ENCODE peak calls at places on chromosomes 11 and 22, in four cellular contexts. L is OCI-LY7, C is ovary, X is transverse colon. E is an unnamed sample. For H3K4me1, the result is how much of the 10 kb centered on the place peaks cover.

GRCh38 chr22:24471570-24471969 is 23.6 kb upstream of the UPB1 start:
- DNase-seq in X (no peak), L (no peak), C (peak), E (no peak)

GRCh38 chr11:62710001-62710345 is 2.5 kb downstream of the GNG3 start:
- DNase-seq in X (no peak), L (no peak), C (no peak), E (no peak)

GRCh38 chr11:8362899-8363298 is 99.2 kb upstream of the LMO1 start:
- DNase-seq in C (no peak), X (no peak), L (no peak), E (no peak)

GRCh38 chr11:77082838-77083552 is 16.2 kb downstream of the CAPN5 start:
- DNase-seq in L (no peak), C (peak), X (peak), E (no peak)

GRCh38 chr11:1074244-1075221 is at the start of gene MUC2:
- DNase-seq in L (no peak), C (peak), X (peak), E (no peak)

GRCh38 chr11:8720868-8721739 is 38.5 kb downstream of the RPL27A start:
- DNase-seq in C (no peak), L (no peak), X (peak), E (peak)

GRCh38 chr11:115389790-115390189 is 114.4 kb downstream of the CADM1 start:
- DNase-seq in L (no peak), C (no peak), X (no peak), E (no peak)

GRCh38 chr11:118126082-118126838 is 26.4 kb downstream of the SCN4B start:
- DNase-seq in X (no peak), C (no peak), L (no peak), E (no peak)

GRCh38 chr11:120034881-120035620 is 102.9 kb downstream of the TRIM29 start:
- DNase-seq in X (no peak), L (no peak), C (no peak), E (no peak)

GRCh38 chr11:45926001-45926401 is 3.5 kb downstream of the LARGE2 start:
- DNase-seq in L (no peak), X (peak), C (peak), E (no peak)

GRCh38 chr11:119685073-119685746 is 43.8 kb downstream of the NECTIN1 start:
- DNase-seq in L (no peak), X (no peak), C (no peak), E (no peak)

GRCh38 chr11:60985991-60986915 is 14.8 kb downstream of the CD6 start:
- DNase-seq in C (no peak), L (peak), X (peak), E (peak)

GRCh38 chr11:95088946-95089619 is 563 bp upstream of the ENDOD1 start:
- DNase-seq in X (no peak), L (no peak), C (no peak), E (no peak)

GRCh38 chr11:119608781-119609180 is 120.2 kb downstream of the NECTIN1 start:
- DNase-seq in L (no peak), X (no peak), C (no peak), E (no peak)

GRCh38 chr22:22460635-22461034 is 47.9 kb downstream of the ZNF280B start:
- DNase-seq in X (no peak), C (no peak), L (peak), E (no peak)

GRCh38 chr11:19879309-19880087 is 166.9 kb downstream of the NAV2 start:
- DNase-seq in X (no peak), C (no peak), L (no peak), E (no peak)

GRCh38 chr11:123576501-123576900 is 77.9 kb downstream of the SCN3B start:
- DNase-seq in L (no peak), C (no peak), X (no peak), E (no peak)

GRCh38 chr11:116903139-116903538 is 65.7 kb upstream of the APOA1 start:
- DNase-seq in L (no peak), X (no peak), C (no peak), E (no peak)

GRCh38 chr22:44648821-44649566 is 53.0 kb upstream of the PRR5 start:
- DNase-seq in X (peak), C (no peak), L (no peak), E (no peak)

GRCh38 chr11:65181569-65182257 is at the start of gene CAPN1:
- DNase-seq in X (peak), C (peak), L (peak), E (peak)

GRCh38 chr11:133896028-133896427 is 50.7 kb upstream of the SPATA19 start:
- DNase-seq in L (no peak), C (no peak), X (no peak), E (no peak)

GRCh38 chr11:75429902-75430691 is 2.9 kb downstream of the KLHL35 start:
- DNase-seq in C (no peak), X (peak), L (no peak), E (peak)

GRCh38 chr22:32788884-32789624 is 12.5 kb upstream of the TIMP3 start:
- DNase-seq in L (no peak), X (no peak), C (no peak), E (no peak)

GRCh38 chr22:30705710-30706651 is 11.3 kb downstream of the OSBP2 start:
- DNase-seq in X (peak), L (peak), C (no peak), E (no peak)

GRCh38 chr11:12868315-12869073 is 140.6 kb upstream of the RASSF10 start:
- DNase-seq in X (no peak), L (no peak), C (no peak), E (no peak)

GRCh38 chr11:61477126-61477525 is 31.4 kb upstream of the LRRC10B start:
- DNase-seq in X (no peak), L (no peak), C (no peak), E (no peak)

GRCh38 chr11:79043726-79044125 is 397.1 kb downstream of the TENM4 start:
- DNase-seq in L (no peak), C (no peak), X (no peak), E (no peak)

GRCh38 chr11:7924526-7924925 is 6.5 kb downstream of the OR10A6 start:
- DNase-seq in C (no peak), X (no peak), L (no peak), E (no peak)

GRCh38 chr11:95228081-95228859 is 2.7 kb downstream of the SESN3 start:
- DNase-seq in C (no peak), X (no peak), L (no peak), E (no peak)

GRCh38 chr11:103659138-103659734 is 377.2 kb upstream of the DDI1 start:
- DNase-seq in L (no peak), X (no peak), C (no peak), E (no peak)

GRCh38 chr22:36422287-36423014 is 34.7 kb upstream of the MYH9 start:
- DNase-seq in X (no peak), L (no peak), C (no peak), E (no peak)

GRCh38 chr11:118202599-118203422 is 22.0 kb downstream of the JAML start:
- DNase-seq in C (no peak), L (no peak), X (peak), E (no peak)

GRCh38 chr11:134725939-134726639 is 314.0 kb upstream of the B3GAT1 start:
- DNase-seq in C (no peak), X (peak), L (no peak), E (no peak)

GRCh38 chr11:67628710-67629385 is 889 bp downstream of the NUDT8 start:
- DNase-seq in L (no peak), X (no peak), C (peak), E (no peak)

GRCh38 chr11:67629386-67630229 is at the start of gene NUDT8:
- DNase-seq in X (peak), C (peak), L (peak), E (peak)

GRCh38 chr11:67627788-67628624 is 1.7 kb downstream of the NUDT8 start:
- DNase-seq in C (no peak), X (no peak), L (no peak), E (no peak)

GRCh38 chr11:67627394-67627787 is 2.3 kb downstream of the NUDT8 start:
- DNase-seq in C (no peak), X (no peak), L (no peak), E (no peak)

DNA sequence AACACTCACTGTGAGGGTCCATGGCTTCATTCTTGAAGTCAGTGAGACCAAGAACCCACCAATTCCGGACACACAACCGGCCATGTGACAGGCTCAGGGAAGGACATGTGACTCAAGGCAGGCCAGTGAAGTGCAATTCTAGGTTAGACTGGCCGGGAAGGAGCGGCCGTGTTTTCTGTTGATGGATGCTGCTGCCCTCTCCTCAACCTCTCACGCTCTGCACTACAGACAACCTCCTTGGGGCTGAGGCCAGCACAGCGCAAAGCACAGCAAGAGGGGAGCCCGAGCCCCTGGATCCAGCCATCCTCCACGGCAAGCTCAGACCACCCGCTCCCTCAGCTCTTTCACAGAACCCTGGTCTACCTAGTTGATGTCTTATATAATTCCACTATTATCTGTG is 2.8 kb downstream of the NUDT8 start:
- DNase-seq in X (no peak), L (no peak), C (no peak), E (no peak)
- H3K27ac ChIP-seq in X (no peak), L (no peak), C (no peak), E (no peak)

GRCh38 chr22:41947181-41948080 is 479 bp upstream of the CENPM start:
- DNase-seq in X (no peak), C (no peak), L (peak), E (no peak)

GRCh38 chr22:41948142-41948541 is 1.2 kb upstream of the CENPM start:
- DNase-seq in C (no peak), L (no peak), X (no peak), E (no peak)

GRCh38 chr22:41943661-41944209 is 3.2 kb downstream of the CENPM start:
- DNase-seq in L (no peak), C (no peak), X (peak), E (no peak)

GRCh38 chr22:41949297-41949965 is 2.5 kb upstream of the CENPM start:
- DNase-seq in C (no peak), L (peak), X (no peak), E (no peak)

GRCh38 chr22:41946360-41947180 is at the start of gene CENPM:
- DNase-seq in C (peak), X (peak), L (peak), E (peak)
- TF ChIP-seq CTCF in C (no peak), X (no peak), L (peak), E (no peak)

GRCh38 chr11:24609778-24610177 is 112.9 kb downstream of the LUZP2 start:
- DNase-seq in X (no peak), C (no peak), L (no peak), E (no peak)
- H3K4me1 ChIP-seq in X (under half), C (under half), L (under half), E (under half)

GRCh38 chr11:2804701-2805387 is 80.7 kb downstream of the CDKN1C start:
- DNase-seq in L (no peak), C (peak), X (peak), E (peak)
- H3K27ac ChIP-seq in L (no peak), C (peak), X (peak), E (peak)

GRCh38 chr22:28882878-28883656 is at the start of gene ZNRF3:
- DNase-seq in X (peak), L (peak), C (peak), E (peak)
- TF ChIP-seq CTCF in X (no peak), L (no peak), C (no peak), E (no peak)

GRCh38 chr22:26608129-26608528 is 9.7 kb downstream of the CRYBB1 start:
- DNase-seq in X (no peak), L (no peak), C (no peak), E (no peak)
- H3K4me1 ChIP-seq in X (under half), L (under half), C (under half), E (under half)

GRCh38 chr22:39087098-39087497 is 9.9 kb upstream of the APOBEC3H start:
- DNase-seq in C (no peak), X (no peak), L (no peak), E (no peak)
- H3K27ac ChIP-seq in C (no peak), X (no peak), L (no peak), E (no peak)

DNA sequence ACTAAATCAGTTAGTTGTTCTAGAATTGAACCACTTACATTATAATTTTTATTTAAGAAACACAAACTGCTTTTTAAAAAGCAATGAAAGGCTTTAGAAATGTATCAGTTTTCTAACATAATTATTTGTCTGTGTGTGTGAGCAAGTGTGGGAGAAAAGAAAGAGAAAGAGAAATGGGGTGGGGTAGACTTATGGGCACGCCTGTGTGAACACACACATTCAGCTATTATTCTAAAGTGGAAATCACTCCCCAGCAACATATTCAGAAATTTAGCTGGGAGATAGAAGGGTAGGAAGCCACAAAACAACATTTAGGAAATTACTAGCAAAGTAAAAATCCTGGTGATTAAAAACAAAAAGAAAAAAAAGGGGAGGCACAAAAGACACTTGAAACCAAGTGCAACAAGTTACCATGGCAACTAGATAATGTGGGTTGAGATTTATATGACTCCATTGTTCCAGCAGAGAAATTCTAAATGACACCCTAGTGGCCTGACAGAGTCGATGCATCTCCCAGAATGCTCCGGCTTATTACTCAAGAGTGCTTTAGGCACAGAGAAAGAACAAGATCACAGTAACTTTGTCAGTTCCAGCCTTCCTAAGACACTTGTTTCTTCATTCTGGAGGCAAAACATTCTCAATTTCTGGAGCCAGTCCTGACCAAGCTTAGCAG is 444.6 kb downstream of the DLG2 start:
- DNase-seq in X (no peak), C (no peak), L (peak), E (no peak)
- TF ChIP-seq CTCF in X (peak), C (no peak), L (peak), E (no peak)

DNA sequence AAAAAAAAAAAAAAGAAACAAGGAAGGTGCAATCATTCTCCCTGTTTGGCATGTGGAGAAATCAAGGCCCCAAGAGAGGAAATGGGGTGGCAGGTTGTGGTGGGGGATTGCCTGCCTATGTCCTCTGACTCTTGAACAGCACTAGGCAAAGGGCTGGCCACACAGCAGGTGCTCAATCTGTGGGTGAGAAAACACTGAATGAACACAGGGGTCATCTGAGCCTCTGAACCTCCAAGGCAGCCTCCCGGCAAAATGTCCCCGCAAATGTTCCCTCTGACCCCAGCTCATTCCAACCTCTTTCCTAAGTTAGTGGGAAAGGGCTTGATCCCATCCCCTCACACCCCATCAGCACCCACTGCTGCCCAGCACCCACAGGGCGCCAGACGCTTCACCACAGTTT is 4.6 kb downstream of the PLA2G6 start:
- DNase-seq in X (no peak), L (no peak), C (peak), E (no peak)
- H3K4me1 ChIP-seq in X (half or more), L (under half), C (under half), E (under half)

GRCh38 chr11:2302280-2302843 is 549 bp downstream of the TSPAN32 start:
- DNase-seq in L (no peak), X (no peak), C (no peak), E (peak)

GRCh38 chr11:2299773-2300172 is 1.9 kb downstream of the C11orf21 start:
- DNase-seq in C (no peak), X (no peak), L (no peak), E (no peak)

GRCh38 chr11:2301631-2302272 is at the start of the genes C11orf21 and TSPAN32:
- DNase-seq in C (no peak), L (peak), X (peak), E (peak)

GRCh38 chr11:2300290-2300935 is 1.3 kb downstream of the C11orf21 start:
- DNase-seq in L (no peak), C (no peak), X (no peak), E (peak)

GRCh38 chr11:2300936-2301630 is 635 bp downstream of the C11orf21 start:
- DNase-seq in C (no peak), X (no peak), L (no peak), E (peak)
- H3K27ac ChIP-seq in C (no peak), X (peak), L (no peak), E (peak)